ENCODE peak calls at places on chromosome 12, in five cellular contexts. One of them, this sample, is unnamed.

GRCh38 chr12:78194448-78194847 is 363.8 kb downstream of the NAV3 start:
- DNase-seq in endothelial cell: no peak
- DNase-seq in iris pigment epithelial cell: peak
- DNase-seq in astrocyte of the hippocampus: peak
- DNase-seq in HuH-7: no peak
- DNase-seq in this sample: no peak

GRCh38 chr12:5505751-5506150 is 73.8 kb downstream of the NTF3 start:
- DNase-seq in endothelial cell: no peak
- DNase-seq in iris pigment epithelial cell: no peak
- DNase-seq in astrocyte of the hippocampus: no peak
- DNase-seq in HuH-7: no peak
- DNase-seq in this sample: no peak

GRCh38 chr12:75944097-75944904 is 87.3 kb downstream of the PHLDA1 start:
- DNase-seq in endothelial cell: no peak
- DNase-seq in iris pigment epithelial cell: peak
- DNase-seq in astrocyte of the hippocampus: peak
- DNase-seq in HuH-7: no peak
- DNase-seq in this sample: peak

GRCh38 chr12:10636611-10637010 is 23.2 kb upstream of the MAGOHB start:
- DNase-seq in endothelial cell: no peak
- DNase-seq in iris pigment epithelial cell: no peak
- DNase-seq in astrocyte of the hippocampus: no peak
- DNase-seq in HuH-7: no peak
- DNase-seq in this sample: no peak

GRCh38 chr12:115937345-115937744 is 340.1 kb downstream of the MED13L start:
- DNase-seq in endothelial cell: no peak
- DNase-seq in iris pigment epithelial cell: no peak
- DNase-seq in astrocyte of the hippocampus: no peak
- DNase-seq in HuH-7: no peak
- DNase-seq in this sample: no peak

GRCh38 chr12:27998170-27999110 is 25.9 kb upstream of the PTHLH start:
- DNase-seq in endothelial cell: no peak
- DNase-seq in iris pigment epithelial cell: no peak
- DNase-seq in astrocyte of the hippocampus: no peak
- DNase-seq in HuH-7: no peak
- DNase-seq in this sample: no peak

GRCh38 chr12:54016478-54016964 is 7.7 kb downstream of the HOXC8 start:
- DNase-seq in endothelial cell: no peak
- DNase-seq in iris pigment epithelial cell: no peak
- DNase-seq in astrocyte of the hippocampus: no peak
- DNase-seq in HuH-7: peak
- DNase-seq in this sample: no peak

GRCh38 chr12:110619534-110619953 is 5.6 kb downstream of the TCTN1 start:
- DNase-seq in endothelial cell: no peak
- DNase-seq in iris pigment epithelial cell: peak
- DNase-seq in astrocyte of the hippocampus: no peak
- DNase-seq in HuH-7: no peak
- DNase-seq in this sample: no peak

GRCh38 chr12:75954076-75954475 is 77.5 kb downstream of the PHLDA1 start:
- DNase-seq in endothelial cell: no peak
- DNase-seq in iris pigment epithelial cell: peak
- DNase-seq in astrocyte of the hippocampus: peak
- DNase-seq in HuH-7: no peak
- DNase-seq in this sample: no peak

GRCh38 chr12:645563-646071 is 17.6 kb downstream of the NINJ2 start:
- DNase-seq in endothelial cell: no peak
- DNase-seq in iris pigment epithelial cell: peak
- DNase-seq in astrocyte of the hippocampus: peak
- DNase-seq in HuH-7: peak
- DNase-seq in this sample: no peak

This sample was measured in activated naive CD4-positive, alpha-beta T cell treated with anti-CD3 and anti-CD28 coated beads, Interleukin-2, amount 50 U/mL, for 72 hours.